ENCODE peak calls at places on chromosomes 11 and 22, in six cellular contexts. J is GM23248, S is neuronal stem cell, V is neural progenitor cell, Q is K562, H is hepatocyte. U is an unnamed sample.

GRCh38 chr11:47998345-47998732 is 18.0 kb downstream of the PTPRJ start:
- DNase-seq in V (no peak), J (no peak), H (no peak), Q (no peak), S (no peak), U (no peak)

GRCh38 chr11:8765294-8765693 is 82.7 kb downstream of the RPL27A start:
- DNase-seq in S (no peak), J (peak), Q (no peak), V (no peak), H (peak), U (peak)

GRCh38 chr22:47804281-47804680 is 1041.8 kb downstream of the TBC1D22A start:
- DNase-seq in J (no peak), Q (no peak), H (no peak), V (no peak), S (no peak), U (no peak)

GRCh38 chr11:86773878-86774277 is 26.5 kb upstream of the PRSS23 start:
- DNase-seq in H (no peak), J (no peak), Q (no peak), V (no peak), S (no peak), U (no peak)

GRCh38 chr11:123080023-123080422 is 18.1 kb upstream of the HSPA8 start:
- DNase-seq in H (no peak), J (peak), S (no peak), V (no peak), Q (no peak), U (no peak)

GRCh38 chr11:19164881-19165280 is 36.9 kb downstream of the CSRP3 start:
- DNase-seq in Q (no peak), J (no peak), S (no peak), H (no peak), V (no peak), U (no peak)

GRCh38 chr11:1238767-1239595 is 16.1 kb downstream of the MUC5B start:
- DNase-seq in S (no peak), H (peak), J (no peak), Q (peak), V (peak), U (no peak)

GRCh38 chr22:26702906-26703830 is 45.8 kb downstream of the MIAT start:
- DNase-seq in J (peak), S (no peak), V (no peak), H (no peak), Q (no peak), U (peak)

GRCh38 chr11:60946601-60947265 is 5.2 kb downstream of the SLC15A3 start:
- DNase-seq in J (no peak), S (no peak), H (no peak), V (no peak), Q (no peak), U (no peak)

GRCh38 chr22:28779833-28780232 is 7.3 kb downstream of the CCDC117 start:
- DNase-seq in H (no peak), Q (no peak), J (no peak), V (no peak), S (no peak), U (no peak)

GRCh38 chr11:18721576-18722292 is 4.3 kb downstream of the IGSF22 start:
- DNase-seq in H (peak), V (peak), S (peak), Q (peak), J (peak), U (peak)

GRCh38 chr22:39526736-39527171 is 5.8 kb downstream of the RPS19BP1 start:
- DNase-seq in H (no peak), S (no peak), V (peak), Q (no peak), J (no peak), U (peak)
- H2AFZ ChIP-seq in H (no peak), S (no peak), V (no peak), Q (no peak), J (no peak), U (no peak)

DNA sequence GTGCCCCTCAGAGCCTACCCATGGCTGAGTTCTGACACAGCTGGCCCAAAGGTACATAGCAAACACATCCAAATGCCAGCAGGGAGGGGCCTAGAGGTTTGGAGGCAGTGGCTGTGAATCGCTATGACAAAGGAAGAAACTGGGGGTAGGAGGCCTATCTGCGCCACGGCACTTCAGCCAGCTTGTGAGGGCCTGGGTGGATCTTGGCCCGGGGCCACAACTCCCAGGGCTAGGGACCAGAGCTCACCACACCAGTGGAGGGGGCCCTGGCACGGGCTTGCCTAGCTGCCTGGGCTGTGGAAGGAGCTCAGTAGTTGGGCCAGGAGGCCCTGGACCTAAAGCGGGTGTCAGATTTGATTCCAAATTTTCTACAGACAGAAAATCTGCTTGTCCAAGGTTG is 9.4 kb upstream of the NAP1L4 start:
- DNase-seq in Q (no peak), H (no peak), J (no peak), V (no peak), S (no peak), U (no peak)
- H3K27ac ChIP-seq in Q (no peak), H (no peak), J (no peak), V (no peak), S (no peak), U (peak)

GRCh38 chr11:26109658-26110393 is 222.1 kb upstream of the ANO3 start:
- DNase-seq in V (no peak), J (no peak), Q (no peak), H (no peak), S (no peak), U (no peak)

GRCh38 chr11:26106713-26107112 is 225.2 kb upstream of the ANO3 start:
- DNase-seq in J (peak), V (no peak), Q (no peak), H (no peak), S (no peak), U (no peak)

GRCh38 chr11:26112190-26112715 is 219.7 kb upstream of the ANO3 start:
- DNase-seq in J (no peak), H (no peak), Q (no peak), V (no peak), S (no peak), U (peak)
- H2AFZ ChIP-seq in J (no peak), H (no peak), Q (no peak), V (no peak), S (no peak), U (no peak)

GRCh38 chr11:128840783-128841182 is 26.3 kb downstream of the KCNJ1 start:
- DNase-seq in S (no peak), V (no peak), J (no peak), H (no peak), Q (no peak), U (no peak)

GRCh38 chr11:128839081-128839480 is 28.0 kb downstream of the KCNJ1 start:
- DNase-seq in J (no peak), S (no peak), V (no peak), H (no peak), Q (no peak), U (no peak)

GRCh38 chr11:128843198-128843766 is 23.8 kb downstream of the KCNJ1 start:
- DNase-seq in J (no peak), H (no peak), V (no peak), Q (no peak), S (no peak), U (no peak)

GRCh38 chr11:128840137-128840536 is 27.0 kb downstream of the KCNJ1 start:
- DNase-seq in H (no peak), Q (no peak), V (no peak), S (no peak), J (no peak), U (no peak)

DNA sequence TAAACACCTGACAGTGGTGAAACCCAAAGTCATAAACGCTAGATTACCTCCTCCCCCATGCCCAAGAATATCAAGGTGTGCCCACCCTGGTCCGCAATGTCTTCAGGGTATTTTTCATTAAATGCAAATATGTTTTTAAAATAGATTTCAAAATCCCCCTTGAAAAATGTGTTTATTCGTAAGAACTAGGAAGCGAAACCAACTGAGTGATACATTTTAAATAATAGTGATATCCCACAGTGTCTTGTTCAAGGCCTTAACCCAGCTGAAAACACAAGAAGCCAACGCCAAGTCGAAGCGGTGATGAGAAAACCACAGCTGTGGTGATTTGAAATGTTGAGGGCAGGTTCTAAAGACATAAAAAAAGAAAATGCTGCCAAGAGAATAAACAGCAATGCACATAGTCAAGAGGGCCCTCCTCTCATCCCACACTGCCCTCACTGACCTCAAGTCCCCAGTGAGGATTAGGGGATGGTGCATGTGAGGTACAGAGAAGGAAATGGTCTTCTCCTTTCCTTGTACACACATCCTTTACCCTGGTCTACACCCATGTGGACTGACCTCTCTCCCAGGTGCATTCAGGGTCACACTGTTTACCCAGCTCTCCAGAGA is 25.5 kb downstream of the KCNJ1 start:
- DNase-seq in V (no peak), H (no peak), Q (no peak), J (no peak), S (no peak), U (no peak)
- H3K27ac ChIP-seq in V (no peak), H (no peak), Q (no peak), J (no peak), S (no peak), U (no peak)